ENCODE peak calls at places on chromosomes 16 and 17, in seven cellular contexts. One of them, this sample, is unnamed.

GRCh38 chr16:30523768-30524574 is 2.4 kb downstream of the ZNF768 start:
- DNase-seq in GM23338: no peak
- DNase-seq in MM.1S: no peak
- DNase-seq in GM23248: no peak
- DNase-seq in hepatocyte: no peak
- DNase-seq in PC-3: no peak
- DNase-seq in HCT116: no peak
- DNase-seq in this sample: no peak

GRCh38 chr16:16992986-16993783 is 477.6 kb downstream of the XYLT1 start:
- DNase-seq in GM23338: no peak
- DNase-seq in MM.1S: no peak
- DNase-seq in GM23248: no peak
- DNase-seq in hepatocyte: no peak
- DNase-seq in PC-3: no peak
- DNase-seq in HCT116: no peak
- DNase-seq in this sample: peak; percentile 13

GRCh38 chr16:75614247-75614897 is 8.7 kb downstream of the ADAT1 start:
- DNase-seq in GM23338: no peak
- DNase-seq in MM.1S: no peak
- DNase-seq in GM23248: peak; percentile 65
- DNase-seq in hepatocyte: no peak
- DNase-seq in PC-3: peak; percentile 84
- DNase-seq in HCT116: no peak
- DNase-seq in this sample: no peak

GRCh38 chr16:24070851-24071250 is 185.3 kb upstream of the CACNG3 start:
- DNase-seq in GM23338: peak; percentile 89
- DNase-seq in MM.1S: peak; percentile 50
- DNase-seq in GM23248: peak; percentile 52
- DNase-seq in hepatocyte: peak; percentile 60
- DNase-seq in PC-3: peak; percentile 42
- DNase-seq in HCT116: peak; percentile 43
- DNase-seq in this sample: peak; percentile 83

GRCh38 chr16:72317378-72317777 is 145.4 kb upstream of the PMFBP1 start:
- DNase-seq in GM23338: no peak
- DNase-seq in MM.1S: no peak
- DNase-seq in GM23248: peak; percentile 86
- DNase-seq in hepatocyte: no peak
- DNase-seq in PC-3: no peak
- DNase-seq in HCT116: no peak
- DNase-seq in this sample: no peak

GRCh38 chr16:19363741-19364140 is 53.9 kb upstream of the TMC5 start:
- DNase-seq in GM23338: no peak
- DNase-seq in MM.1S: no peak
- DNase-seq in GM23248: no peak
- DNase-seq in hepatocyte: no peak
- DNase-seq in PC-3: no peak
- DNase-seq in HCT116: no peak
- DNase-seq in this sample: no peak

GRCh38 chr17:82217120-82217529 is 4.5 kb upstream of the CCDC57 start:
- DNase-seq in GM23338: no peak
- DNase-seq in MM.1S: no peak
- DNase-seq in GM23248: no peak
- DNase-seq in hepatocyte: peak; percentile 6
- DNase-seq in PC-3: no peak
- DNase-seq in HCT116: no peak
- DNase-seq in this sample: no peak

GRCh38 chr17:75159196-75160031 is 5.1 kb upstream of the JPT1 start:
- DNase-seq in GM23338: no peak
- DNase-seq in MM.1S: no peak
- DNase-seq in GM23248: peak; percentile 52
- DNase-seq in hepatocyte: peak; percentile 25
- DNase-seq in PC-3: peak; percentile 98
- DNase-seq in HCT116: peak; percentile 59
- DNase-seq in this sample: no peak

GRCh38 chr16:65837431-65837986 is 529.0 kb upstream of the CDH5 start:
- DNase-seq in GM23338: no peak
- DNase-seq in MM.1S: peak; percentile 82
- DNase-seq in GM23248: no peak
- DNase-seq in hepatocyte: no peak
- DNase-seq in PC-3: no peak
- DNase-seq in HCT116: no peak
- DNase-seq in this sample: peak; percentile 4

GRCh38 chr17:76138896-76139248 is 2.2 kb downstream of the FOXJ1 start:
- DNase-seq in GM23338: peak; percentile 11
- DNase-seq in MM.1S: no peak
- DNase-seq in GM23248: no peak
- DNase-seq in hepatocyte: no peak
- DNase-seq in PC-3: no peak
- DNase-seq in HCT116: no peak
- DNase-seq in this sample: no peak

GRCh38 chr17:7838291-7839075 is 4.5 kb downstream of the KDM6B start:
- DNase-seq in GM23338: peak; percentile 78
- DNase-seq in MM.1S: no peak
- DNase-seq in GM23248: peak; percentile 60
- DNase-seq in hepatocyte: peak; percentile 85
- DNase-seq in PC-3: no peak
- DNase-seq in HCT116: no peak
- DNase-seq in this sample: peak; percentile 91

GRCh38 chr17:81054308-81054707 is 19.4 kb downstream of the BAIAP2 start:
- DNase-seq in GM23338: no peak
- DNase-seq in MM.1S: no peak
- DNase-seq in GM23248: no peak
- DNase-seq in hepatocyte: no peak
- DNase-seq in PC-3: no peak
- DNase-seq in HCT116: no peak
- DNase-seq in this sample: no peak

GRCh38 chr16:10009691-10010090 is 172.5 kb downstream of the GRIN2A start:
- DNase-seq in GM23338: no peak
- DNase-seq in MM.1S: peak; percentile 68
- DNase-seq in GM23248: no peak
- DNase-seq in hepatocyte: peak; percentile 20
- DNase-seq in PC-3: no peak
- DNase-seq in HCT116: no peak
- DNase-seq in this sample: no peak

DNA sequence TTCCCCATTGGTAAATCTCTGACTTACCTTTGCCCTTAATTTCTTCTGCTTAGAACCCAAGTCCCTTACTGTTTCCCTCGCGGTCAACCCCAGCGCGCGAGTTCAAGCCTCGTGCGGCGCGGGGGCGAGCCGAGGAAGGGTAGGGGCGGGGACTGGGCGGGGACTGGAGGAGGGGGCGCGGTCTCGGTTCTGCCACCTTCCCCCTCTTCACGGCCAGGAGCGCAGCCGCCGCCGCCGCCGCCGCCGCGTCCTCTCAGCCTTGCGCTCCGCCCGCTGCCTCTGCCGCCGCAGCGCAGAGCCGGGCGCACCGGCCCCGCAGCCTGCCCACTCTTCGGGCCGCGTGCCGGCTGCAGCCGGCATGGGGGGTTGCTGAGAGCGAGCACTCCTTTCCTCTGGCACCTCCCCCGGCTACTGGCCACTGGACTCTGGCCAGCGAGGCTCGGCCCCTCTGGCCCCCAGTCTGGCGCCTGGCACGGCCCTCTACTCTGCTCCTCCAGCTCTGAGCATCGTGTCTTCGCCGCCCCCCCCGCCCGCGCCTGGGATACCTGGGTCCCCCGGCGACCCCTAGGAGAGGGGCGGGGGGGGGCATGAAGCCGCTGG is at the start of gene RAPGEFL1:
- DNase-seq in GM23338: peak; percentile 87
- DNase-seq in MM.1S: peak; percentile 57
- DNase-seq in GM23248: peak; percentile 84
- DNase-seq in hepatocyte: peak; percentile 92
- DNase-seq in PC-3: no peak
- DNase-seq in HCT116: no peak
- DNase-seq in this sample: no peak
- TF ChIP-seq EZH2phosphoT487 in GM23338: no peak
- TF ChIP-seq EZH2phosphoT487 in MM.1S: no peak
- TF ChIP-seq EZH2phosphoT487 in GM23248: no peak
- TF ChIP-seq EZH2phosphoT487 in hepatocyte: no peak
- TF ChIP-seq EZH2phosphoT487 in PC-3: no peak
- TF ChIP-seq EZH2phosphoT487 in HCT116: no peak
- TF ChIP-seq EZH2phosphoT487 in this sample: no peak

GRCh38 chr17:72065556-72065955 is 55.3 kb upstream of the SOX9 start:
- DNase-seq in GM23338: no peak
- DNase-seq in MM.1S: no peak
- DNase-seq in GM23248: no peak
- DNase-seq in hepatocyte: no peak
- DNase-seq in PC-3: no peak
- DNase-seq in HCT116: no peak
- DNase-seq in this sample: no peak

GRCh38 chr17:72063756-72064461 is 56.9 kb upstream of the SOX9 start:
- DNase-seq in GM23338: no peak
- DNase-seq in MM.1S: no peak
- DNase-seq in GM23248: no peak
- DNase-seq in hepatocyte: no peak
- DNase-seq in PC-3: peak; percentile 50
- DNase-seq in HCT116: no peak
- DNase-seq in this sample: no peak

GRCh38 chr17:72060084-72060483 is 60.7 kb upstream of the SOX9 start:
- DNase-seq in GM23338: no peak
- DNase-seq in MM.1S: no peak
- DNase-seq in GM23248: no peak
- DNase-seq in hepatocyte: no peak
- DNase-seq in PC-3: no peak
- DNase-seq in HCT116: no peak
- DNase-seq in this sample: no peak

DNA sequence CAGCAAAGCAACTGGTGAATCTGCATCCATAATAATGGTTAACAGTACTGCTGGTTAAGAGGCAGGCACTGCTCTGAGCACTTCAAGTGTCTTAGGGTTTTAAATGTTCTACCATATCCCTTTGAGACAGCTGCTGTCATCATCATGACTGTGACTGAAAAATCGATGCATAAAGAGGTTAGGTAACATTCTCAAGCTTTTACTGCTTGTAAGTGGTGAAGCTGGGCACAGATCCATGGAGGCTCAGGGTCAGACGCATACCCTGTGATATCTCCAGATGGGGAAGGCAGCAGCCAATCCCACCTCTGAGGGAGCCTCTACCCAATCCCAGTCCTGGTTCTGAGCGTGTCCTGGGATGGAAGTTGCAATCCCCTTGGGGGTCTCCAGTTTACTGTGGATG is 57.6 kb upstream of the SOX9 start:
- DNase-seq in GM23338: no peak
- DNase-seq in MM.1S: no peak
- DNase-seq in GM23248: no peak
- DNase-seq in hepatocyte: no peak
- DNase-seq in PC-3: peak; percentile 88
- DNase-seq in HCT116: no peak
- DNase-seq in this sample: no peak
- H3K9me2 ChIP-seq in GM23338: no peaks in the 10 kb centered on the region
- H3K9me2 ChIP-seq in MM.1S: no peaks in the 10 kb centered on the region
- H3K9me2 ChIP-seq in GM23248: no peaks in the 10 kb centered on the region
- H3K9me2 ChIP-seq in hepatocyte: no peaks in the 10 kb centered on the region
- H3K9me2 ChIP-seq in PC-3: no peaks in the 10 kb centered on the region
- H3K9me2 ChIP-seq in HCT116: no peaks in the 10 kb centered on the region
- H3K9me2 ChIP-seq in this sample: no peaks in the 10 kb centered on the region

GRCh38 chr17:6710317-6710716 is 2.9 kb downstream of the SLC13A5 start:
- DNase-seq in GM23338: no peak
- DNase-seq in MM.1S: peak; percentile 12
- DNase-seq in GM23248: no peak
- DNase-seq in hepatocyte: no peak
- DNase-seq in PC-3: no peak
- DNase-seq in HCT116: no peak
- DNase-seq in this sample: no peak

GRCh38 chr17:6711081-6711674 is 2.0 kb downstream of the SLC13A5 start:
- DNase-seq in GM23338: no peak
- DNase-seq in MM.1S: no peak
- DNase-seq in GM23248: no peak
- DNase-seq in hepatocyte: no peak
- DNase-seq in PC-3: no peak
- DNase-seq in HCT116: no peak
- DNase-seq in this sample: no peak

GRCh38 chr17:6712058-6712853 is 913 bp downstream of the SLC13A5 start:
- DNase-seq in GM23338: peak; percentile 78
- DNase-seq in MM.1S: no peak
- DNase-seq in GM23248: peak; percentile 19
- DNase-seq in hepatocyte: peak; percentile 44
- DNase-seq in PC-3: no peak
- DNase-seq in HCT116: no peak
- DNase-seq in this sample: no peak

GRCh38 chr17:6712854-6713129 is 377 bp downstream of the SLC13A5 start:
- DNase-seq in GM23338: no peak
- DNase-seq in MM.1S: no peak
- DNase-seq in GM23248: no peak
- DNase-seq in hepatocyte: no peak
- DNase-seq in PC-3: no peak
- DNase-seq in HCT116: no peak
- DNase-seq in this sample: no peak

DNA sequence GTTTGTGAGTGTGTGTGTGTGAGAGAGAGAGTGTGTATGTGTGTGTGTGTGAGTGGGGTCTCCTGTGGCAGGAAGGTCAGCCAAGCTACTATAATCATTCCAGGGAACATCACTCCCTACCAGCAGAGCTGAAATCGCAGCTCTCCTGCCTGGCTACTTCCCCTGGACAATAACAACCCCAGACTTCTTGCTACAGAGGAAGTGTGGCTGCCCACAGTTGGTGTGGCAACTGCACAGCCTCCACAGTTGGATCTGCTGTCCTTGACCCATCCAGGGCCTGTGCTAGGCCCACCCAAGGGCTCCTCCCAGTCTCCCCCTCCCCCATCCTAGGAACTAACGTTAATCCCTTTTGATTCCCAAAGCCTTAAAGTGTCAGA is 1.5 kb downstream of the SLC13A5 start:
- DNase-seq in GM23338: no peak
- DNase-seq in MM.1S: no peak
- DNase-seq in GM23248: no peak
- DNase-seq in hepatocyte: no peak
- DNase-seq in PC-3: no peak
- DNase-seq in HCT116: no peak
- DNase-seq in this sample: no peak
- TF ChIP-seq EZH2phosphoT487 in GM23338: no peak
- TF ChIP-seq EZH2phosphoT487 in MM.1S: no peak
- TF ChIP-seq EZH2phosphoT487 in GM23248: no peak
- TF ChIP-seq EZH2phosphoT487 in hepatocyte: no peak
- TF ChIP-seq EZH2phosphoT487 in PC-3: no peak
- TF ChIP-seq EZH2phosphoT487 in HCT116: no peak
- TF ChIP-seq EZH2phosphoT487 in this sample: no peak

GRCh38 chr17:27596106-27596505 is 34.9 kb upstream of the LGALS9 start:
- DNase-seq in GM23338: no peak
- DNase-seq in MM.1S: no peak
- DNase-seq in GM23248: no peak
- DNase-seq in hepatocyte: peak; percentile 41
- DNase-seq in PC-3: no peak
- DNase-seq in HCT116: no peak
- DNase-seq in this sample: no peak

GRCh38 chr17:27596571-27597187 is 34.3 kb upstream of the LGALS9 start:
- DNase-seq in GM23338: no peak
- DNase-seq in MM.1S: no peak
- DNase-seq in GM23248: no peak
- DNase-seq in hepatocyte: no peak
- DNase-seq in PC-3: no peak
- DNase-seq in HCT116: no peak
- DNase-seq in this sample: no peak

GRCh38 chr17:27597188-27597580 is 33.8 kb upstream of the LGALS9 start:
- DNase-seq in GM23338: no peak
- DNase-seq in MM.1S: no peak
- DNase-seq in GM23248: no peak
- DNase-seq in hepatocyte: no peak
- DNase-seq in PC-3: no peak
- DNase-seq in HCT116: no peak
- DNase-seq in this sample: no peak

GRCh38 chr17:27598337-27599050 is 32.5 kb upstream of the LGALS9 start:
- DNase-seq in GM23338: no peak
- DNase-seq in MM.1S: no peak
- DNase-seq in GM23248: no peak
- DNase-seq in hepatocyte: no peak
- DNase-seq in PC-3: no peak
- DNase-seq in HCT116: no peak
- DNase-seq in this sample: no peak

GRCh38 chr17:27597783-27598320 is 33.1 kb upstream of the LGALS9 start:
- DNase-seq in GM23338: no peak
- DNase-seq in MM.1S: no peak
- DNase-seq in GM23248: no peak
- DNase-seq in hepatocyte: no peak
- DNase-seq in PC-3: no peak
- DNase-seq in HCT116: no peak
- DNase-seq in this sample: no peak
- H3K9me2 ChIP-seq in GM23338: no peaks in the 10 kb centered on the region
- H3K9me2 ChIP-seq in MM.1S: no peaks in the 10 kb centered on the region
- H3K9me2 ChIP-seq in GM23248: no peaks in the 10 kb centered on the region
- H3K9me2 ChIP-seq in hepatocyte: no peaks in the 10 kb centered on the region
- H3K9me2 ChIP-seq in PC-3: no peaks in the 10 kb centered on the region
- H3K9me2 ChIP-seq in HCT116: no peaks in the 10 kb centered on the region
- H3K9me2 ChIP-seq in this sample: no peaks in the 10 kb centered on the region